ENCODE peak calls at places on chromosomes 12 and 14, in nine cellular contexts. O, Z, L, E, Y, R, P, D and I are unnamed samples.

GRCh38 chr12:64526859-64527258 is 74.9 kb downstream of the TBK1 start:
- DNase-seq in O (no peak), Z (no peak), L (no peak), E (no peak), Y (no peak), R (no peak), P (no peak), D (no peak), I (no peak)

GRCh38 chr12:11773889-11774677 is 124.6 kb downstream of the ETV6 start:
- DNase-seq in O (no peak), Z (peak), L (no peak), E (peak), Y (no peak), R (no peak), P (no peak), D (no peak), I (peak)

GRCh38 chr12:31736472-31736871 is 7.7 kb upstream of the AMN1 start:
- DNase-seq in O (no peak), Z (no peak), L (no peak), E (peak), Y (no peak), R (peak), P (no peak), D (no peak), I (no peak)

GRCh38 chr14:55130194-55130550 is 1.1 kb downstream of the LGALS3 start:
- DNase-seq in O (no peak), Z (peak), L (peak), E (no peak), Y (peak), R (peak), P (no peak), D (no peak), I (no peak)

GRCh38 chr14:71437870-71438269 is 494.4 kb upstream of the RGS6 start:
- DNase-seq in O (no peak), Z (no peak), L (no peak), E (no peak), Y (no peak), R (peak), P (no peak), D (no peak), I (no peak)

GRCh38 chr12:93500667-93501066 is 33.4 kb downstream of the MRPL42 start:
- DNase-seq in O (no peak), Z (no peak), L (no peak), E (no peak), Y (no peak), R (no peak), P (no peak), D (no peak), I (no peak)

GRCh38 chr12:591167-591570 is 72.1 kb downstream of the NINJ2 start:
- DNase-seq in O (no peak), Z (no peak), L (peak), E (no peak), Y (no peak), R (no peak), P (no peak), D (no peak), I (peak)

GRCh38 chr14:92511472-92512247 is 1.9 kb upstream of the RIN3 start:
- DNase-seq in O (no peak), Z (no peak), L (no peak), E (no peak), Y (peak), R (peak), P (no peak), D (no peak), I (peak)

GRCh38 chr14:74619672-74620131 is 7.7 kb upstream of the LTBP2 start:
- DNase-seq in O (no peak), Z (no peak), L (peak), E (peak), Y (peak), R (peak), P (peak), D (peak), I (peak)

GRCh38 chr14:23054000-23054811 is 3.1 kb downstream of the CDH24 start:
- DNase-seq in O (no peak), Z (no peak), L (no peak), E (peak), Y (no peak), R (no peak), P (no peak), D (no peak), I (no peak)

GRCh38 chr12:67356400-67356799 is 87.2 kb downstream of the CAND1 start:
- DNase-seq in O (no peak), Z (no peak), L (peak), E (no peak), Y (no peak), R (no peak), P (no peak), D (no peak), I (no peak)

GRCh38 chr14:32468955-32469354 is 139.9 kb downstream of the AKAP6 start:
- DNase-seq in O (no peak), Z (peak), L (peak), E (no peak), Y (no peak), R (peak), P (no peak), D (no peak), I (no peak)

GRCh38 chr12:92468358-92469020 is 234.3 kb upstream of the PLEKHG7 start:
- DNase-seq in O (no peak), Z (no peak), L (no peak), E (peak), Y (no peak), R (no peak), P (no peak), D (no peak), I (no peak)

GRCh38 chr12:93333828-93334227 is 43.9 kb upstream of the NUDT4 start:
- DNase-seq in O (no peak), Z (no peak), L (no peak), E (no peak), Y (no peak), R (no peak), P (no peak), D (no peak), I (no peak)

GRCh38 chr12:75699728-75700496 is 188.5 kb upstream of the KRR1 start:
- DNase-seq in O (no peak), Z (no peak), L (peak), E (no peak), Y (no peak), R (peak), P (no peak), D (no peak), I (no peak)

GRCh38 chr12:127722651-127723050 is 544.3 kb upstream of the TMEM132C start:
- DNase-seq in O (no peak), Z (no peak), L (no peak), E (no peak), Y (no peak), R (no peak), P (no peak), D (no peak), I (no peak)

GRCh38 chr12:122895290-122895689 is 634 bp downstream of the VPS37B start:
- DNase-seq in O (no peak), Z (no peak), L (no peak), E (no peak), Y (no peak), R (no peak), P (no peak), D (no peak), I (no peak)

GRCh38 chr12:94801736-94802135 is 151.4 kb upstream of the TMCC3 start:
- DNase-seq in O (no peak), Z (no peak), L (no peak), E (no peak), Y (no peak), R (no peak), P (no peak), D (no peak), I (no peak)

GRCh38 chr14:105256292-105256960 is 8.1 kb downstream of the BTBD6 start:
- DNase-seq in O (no peak), Z (no peak), L (no peak), E (no peak), Y (no peak), R (no peak), P (no peak), D (no peak), I (no peak)

GRCh38 chr12:42631507-42631906 is 42.0 kb upstream of the PRICKLE1 start:
- DNase-seq in O (no peak), Z (no peak), L (no peak), E (peak), Y (no peak), R (peak), P (no peak), D (no peak), I (no peak)

GRCh38 chr14:23556700-23557440 is 799 bp downstream of the THTPA start:
- DNase-seq in O (no peak), Z (no peak), L (no peak), E (peak), Y (no peak), R (no peak), P (no peak), D (no peak), I (no peak)

GRCh38 chr14:101504096-101504948 is 57.0 kb upstream of the DIO3 start:
- DNase-seq in O (no peak), Z (no peak), L (no peak), E (peak), Y (no peak), R (no peak), P (no peak), D (peak), I (no peak)

GRCh38 chr12:19792028-19792427 is 352.7 kb downstream of the AEBP2 start:
- DNase-seq in O (no peak), Z (no peak), L (no peak), E (no peak), Y (no peak), R (no peak), P (no peak), D (no peak), I (no peak)

GRCh38 chr14:68458840-68459469 is 333.9 kb downstream of the ZFP36L1 start:
- DNase-seq in O (no peak), Z (peak), L (peak), E (no peak), Y (peak), R (peak), P (peak), D (peak), I (peak)

GRCh38 chr12:1013618-1014489 is 22.8 kb downstream of the ERC1 start:
- DNase-seq in O (no peak), Z (no peak), L (no peak), E (no peak), Y (no peak), R (peak), P (no peak), D (no peak), I (no peak)

GRCh38 chr14:39431416-39432178 is 636 bp downstream of the FBXO33 start:
- DNase-seq in O (no peak), Z (peak), L (peak), E (peak), Y (peak), R (peak), P (peak), D (peak), I (peak)

GRCh38 chr14:87067597-87067996 is 925.4 kb downstream of the GALC start:
- DNase-seq in O (no peak), Z (no peak), L (no peak), E (no peak), Y (no peak), R (no peak), P (no peak), D (no peak), I (no peak)

GRCh38 chr14:86915416-86915815 is 1077.6 kb downstream of the GALC start:
- DNase-seq in O (no peak), Z (no peak), L (no peak), E (no peak), Y (no peak), R (peak), P (no peak), D (no peak), I (no peak)

GRCh38 chr14:66228267-66228970 is 257.8 kb upstream of the CCDC196 start:
- DNase-seq in O (no peak), Z (no peak), L (no peak), E (peak), Y (no peak), R (no peak), P (no peak), D (no peak), I (no peak)

GRCh38 chr14:40623641-40624040 is 983.0 kb upstream of the LRFN5 start:
- DNase-seq in O (no peak), Z (no peak), L (no peak), E (no peak), Y (no peak), R (no peak), P (no peak), D (no peak), I (no peak)

GRCh38 chr12:122023339-122024131 is 1.9 kb downstream of the BCL7A start:
- DNase-seq in O (no peak), Z (peak), L (peak), E (no peak), Y (peak), R (peak), P (peak), D (no peak), I (peak)

GRCh38 chr14:102945346-102946130 is 23.1 kb downstream of the AMN start:
- DNase-seq in O (no peak), Z (no peak), L (no peak), E (no peak), Y (no peak), R (peak), P (no peak), D (no peak), I (no peak)

GRCh38 chr12:97756066-97756701 is 293.6 kb downstream of the RMST start:
- DNase-seq in O (no peak), Z (no peak), L (no peak), E (no peak), Y (no peak), R (no peak), P (no peak), D (no peak), I (no peak)

GRCh38 chr12:97756741-97757140 is 294.1 kb downstream of the RMST start:
- DNase-seq in O (no peak), Z (no peak), L (no peak), E (no peak), Y (no peak), R (no peak), P (no peak), D (no peak), I (no peak)

GRCh38 chr12:97758102-97758501 is 295.5 kb downstream of the RMST start:
- DNase-seq in O (no peak), Z (peak), L (no peak), E (no peak), Y (no peak), R (no peak), P (peak), D (no peak), I (no peak)

GRCh38 chr12:97758586-97758985 is 296.0 kb downstream of the RMST start:
- DNase-seq in O (no peak), Z (no peak), L (no peak), E (no peak), Y (no peak), R (no peak), P (no peak), D (no peak), I (no peak)

DNA sequence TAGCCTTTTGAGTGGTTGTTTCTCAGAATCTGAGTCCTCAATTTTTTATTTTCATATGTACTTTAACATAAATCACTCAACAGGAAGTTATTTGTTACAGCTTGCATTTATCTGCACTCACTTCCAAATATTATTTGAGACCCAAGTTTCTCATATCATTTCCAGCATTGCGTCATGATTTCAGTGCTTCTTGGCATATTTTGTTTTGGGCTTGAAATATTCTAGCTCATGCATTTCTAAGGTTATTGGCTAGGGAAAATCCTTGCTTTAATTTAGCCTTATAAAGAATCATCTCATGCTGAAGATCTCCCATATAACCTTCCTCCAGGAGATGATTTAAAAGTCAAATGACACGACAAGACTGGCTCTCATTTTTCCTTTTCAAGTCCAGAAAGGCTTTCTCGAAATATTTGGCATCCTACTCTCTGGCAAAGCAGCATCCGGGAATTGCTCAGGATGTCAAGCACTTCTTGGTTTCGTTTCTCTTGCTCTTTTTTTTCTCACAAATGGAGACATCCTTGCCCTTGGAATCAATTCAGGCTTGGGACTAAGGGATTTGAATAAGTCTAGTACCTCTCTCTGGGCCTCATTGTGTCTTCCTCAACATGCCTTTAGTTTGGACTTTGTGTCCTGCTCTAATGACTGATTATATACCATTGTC is 295.0 kb downstream of the RMST start:
- DNase-seq in O (no peak), Z (no peak), L (no peak), E (no peak), Y (no peak), R (no peak), P (no peak), D (no peak), I (no peak)
- H3K4me3 ChIP-seq in O (no peak), Z (no peak), L (no peak), E (no peak), Y (no peak), R (no peak), P (no peak), D (no peak), I (no peak)

GRCh38 chr12:47704719-47705118 is 1.1 kb downstream of the RPAP3 start:
- DNase-seq in O (no peak), Z (no peak), L (no peak), E (no peak), Y (no peak), R (no peak), P (no peak), D (no peak), I (no peak)

GRCh38 chr12:47705239-47705570 is 625 bp downstream of the RPAP3 start:
- DNase-seq in O (no peak), Z (no peak), L (no peak), E (no peak), Y (no peak), R (peak), P (no peak), D (no peak), I (no peak)

GRCh38 chr12:47707355-47707754 is 1.5 kb upstream of the RPAP3 start:
- DNase-seq in O (no peak), Z (no peak), L (no peak), E (no peak), Y (no peak), R (no peak), P (no peak), D (no peak), I (no peak)

GRCh38 chr12:47707905-47708543 is 2.2 kb upstream of the RPAP3 start:
- DNase-seq in O (no peak), Z (no peak), L (no peak), E (peak), Y (no peak), R (no peak), P (no peak), D (no peak), I (no peak)

DNA sequence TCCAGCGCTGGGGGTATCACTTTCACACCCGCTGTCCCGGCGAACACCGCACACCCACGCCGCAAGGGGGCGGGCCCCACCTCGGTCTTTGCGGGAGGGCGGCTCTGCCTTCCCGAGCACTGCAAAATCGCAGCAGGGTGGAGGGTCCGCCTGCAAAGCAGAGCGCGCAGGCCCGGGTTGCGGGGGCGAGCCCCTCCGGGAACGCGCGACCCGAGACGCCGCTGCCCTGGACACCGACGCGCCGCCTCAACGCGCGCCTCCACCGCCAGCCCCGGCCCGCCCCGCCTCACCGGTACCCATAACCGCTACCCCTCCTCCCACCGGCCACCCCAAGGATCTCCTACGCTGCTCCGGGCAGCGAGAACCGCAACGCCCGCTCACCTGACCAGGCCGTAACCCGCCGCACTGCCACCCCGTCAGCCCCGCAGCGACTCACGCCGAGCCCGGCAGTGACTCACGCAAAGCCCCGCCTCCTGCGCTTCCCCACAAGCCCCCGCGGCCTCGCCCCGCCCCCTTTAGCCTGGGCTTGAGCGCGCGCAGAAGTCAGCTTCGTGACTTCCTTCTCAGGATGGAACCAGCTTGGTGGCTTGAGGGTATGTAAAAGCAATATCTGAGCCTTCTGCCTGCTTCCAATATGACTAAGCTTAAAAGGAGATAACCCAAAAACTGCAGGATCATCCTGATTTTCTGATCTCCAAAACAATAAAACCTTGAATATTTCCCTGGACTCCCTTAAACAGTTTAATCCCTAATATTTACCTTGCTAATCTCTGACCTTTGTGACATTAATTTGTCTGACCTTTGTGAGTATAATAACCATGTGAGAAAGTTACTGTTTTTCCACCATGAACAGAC is at the start of gene RPAP3:
- DNase-seq in O (peak), Z (peak), L (peak), E (peak), Y (peak), R (peak), P (peak), D (peak), I (peak)
- TF ChIP-seq POLR2A in O (peak), Z (peak), L (peak), E (peak), Y (peak), R (peak), P (peak), D (peak), I (peak)

GRCh38 chr14:100071545-100071944 is 6.3 kb downstream of the EVL start:
- DNase-seq in O (no peak), Z (no peak), L (no peak), E (no peak), Y (no peak), R (no peak), P (no peak), D (no peak), I (no peak)

GRCh38 chr14:100070310-100070709 is 5.1 kb downstream of the EVL start:
- DNase-seq in O (no peak), Z (no peak), L (no peak), E (no peak), Y (no peak), R (no peak), P (no peak), D (no peak), I (no peak)

GRCh38 chr14:100067481-100067880 is 2.3 kb downstream of the EVL start:
- DNase-seq in O (no peak), Z (no peak), L (no peak), E (peak), Y (no peak), R (no peak), P (no peak), D (no peak), I (no peak)

GRCh38 chr14:100067971-100068959 is 3.0 kb downstream of the EVL start:
- DNase-seq in O (peak), Z (no peak), L (peak), E (peak), Y (no peak), R (peak), P (peak), D (no peak), I (no peak)

GRCh38 chr14:100069161-100069800 is 4.1 kb downstream of the EVL start:
- DNase-seq in O (no peak), Z (no peak), L (no peak), E (no peak), Y (no peak), R (no peak), P (no peak), D (no peak), I (no peak)
- H3K4me3 ChIP-seq in O (no peak), Z (no peak), L (no peak), E (peak), Y (no peak), R (no peak), P (no peak), D (no peak), I (no peak)

GRCh38 chr12:69239286-69239921 is at the start of gene CPSF6:
- DNase-seq in O (peak), Z (peak), L (peak), E (peak), Y (peak), R (peak), P (peak), D (peak), I (peak)
- TF ChIP-seq POLR2A in O (peak), Z (peak), L (peak), E (peak), Y (peak), R (peak), P (peak), D (peak), I (no peak)

DNA sequence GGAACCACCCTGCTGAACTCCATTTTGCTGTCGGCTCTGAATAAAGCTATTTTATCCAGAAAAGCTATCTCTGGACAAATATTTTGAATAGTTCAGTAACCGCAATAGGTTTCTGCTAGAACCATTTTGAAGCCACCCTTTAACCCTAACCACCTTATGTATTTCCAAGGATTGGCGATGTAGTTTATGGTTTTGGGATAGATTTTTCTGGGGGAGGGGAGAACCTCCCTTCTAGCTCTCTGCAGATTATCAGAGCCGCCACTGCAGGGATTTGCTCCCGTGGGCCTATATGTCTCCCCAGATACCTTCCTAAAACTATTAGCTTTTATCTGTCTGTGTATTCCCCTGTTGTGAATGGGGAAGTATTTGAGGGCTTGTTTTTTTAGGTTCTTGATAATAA is 1.8 kb upstream of the TUBA1B start:
- DNase-seq in O (no peak), Z (no peak), L (no peak), E (peak), Y (no peak), R (no peak), P (no peak), D (no peak), I (no peak)
- H3K4me3 ChIP-seq in O (no peak), Z (no peak), L (no peak), E (peak), Y (no peak), R (no peak), P (no peak), D (no peak), I (peak)

GRCh38 chr12:46841891-46842290 is 16.1 kb upstream of the SLC38A4 start:
- DNase-seq in O (no peak), Z (no peak), L (no peak), E (no peak), Y (no peak), R (no peak), P (no peak), D (no peak), I (no peak)
- TF ChIP-seq POLR2A in O (no peak), Z (no peak), L (no peak), E (no peak), Y (no peak), R (no peak), P (no peak), D (no peak), I (no peak)